ENCODE peak calls at places on chromosomes 1 and 21, in seven cellular contexts. One of them, this sample, is unnamed.

GRCh38 chr1:155085504-155086181 is 7.0 kb downstream of the EFNA3 start:
- DNase-seq in endothelial cell: no peak
- DNase-seq in cardiac fibroblast: peak
- DNase-seq in neural crest cell: no peak
- DNase-seq in CD4-positive, alpha-beta T cell: peak
- DNase-seq in GM06990: peak
- DNase-seq in BJ: no peak
- DNase-seq in this sample: peak

GRCh38 chr1:115052454-115053083 is 22.9 kb downstream of the TSHB start:
- DNase-seq in endothelial cell: peak
- DNase-seq in cardiac fibroblast: peak
- DNase-seq in neural crest cell: peak
- DNase-seq in CD4-positive, alpha-beta T cell: peak
- DNase-seq in GM06990: no peak
- DNase-seq in BJ: no peak
- DNase-seq in this sample: peak

GRCh38 chr1:68495968-68496679 is 758 bp downstream of the DEPDC1 start:
- DNase-seq in endothelial cell: peak
- DNase-seq in cardiac fibroblast: no peak
- DNase-seq in neural crest cell: no peak
- DNase-seq in CD4-positive, alpha-beta T cell: no peak
- DNase-seq in GM06990: peak
- DNase-seq in BJ: no peak
- DNase-seq in this sample: no peak

GRCh38 chr1:166479052-166479631 is 312.3 kb upstream of the FAM78B start:
- DNase-seq in endothelial cell: peak
- DNase-seq in cardiac fibroblast: peak
- DNase-seq in neural crest cell: peak
- DNase-seq in CD4-positive, alpha-beta T cell: peak
- DNase-seq in GM06990: no peak
- DNase-seq in BJ: no peak
- DNase-seq in this sample: peak

GRCh38 chr1:224866940-224867339 is 62.5 kb upstream of the DNAH14 start:
- DNase-seq in endothelial cell: no peak
- DNase-seq in cardiac fibroblast: no peak
- DNase-seq in neural crest cell: no peak
- DNase-seq in CD4-positive, alpha-beta T cell: no peak
- DNase-seq in GM06990: no peak
- DNase-seq in BJ: no peak
- DNase-seq in this sample: no peak

GRCh38 chr1:165403835-165404482 is 41.0 kb downstream of the RXRG start:
- DNase-seq in endothelial cell: peak
- DNase-seq in cardiac fibroblast: no peak
- DNase-seq in neural crest cell: peak
- DNase-seq in CD4-positive, alpha-beta T cell: no peak
- DNase-seq in GM06990: peak
- DNase-seq in BJ: no peak
- DNase-seq in this sample: no peak

GRCh38 chr1:64850846-64851245 is 106.0 kb downstream of the RAVER2 start:
- DNase-seq in endothelial cell: no peak
- DNase-seq in cardiac fibroblast: no peak
- DNase-seq in neural crest cell: no peak
- DNase-seq in CD4-positive, alpha-beta T cell: no peak
- DNase-seq in GM06990: no peak
- DNase-seq in BJ: no peak
- DNase-seq in this sample: no peak

GRCh38 chr1:6171546-6172124 is 8.5 kb downstream of the CHD5 start:
- DNase-seq in endothelial cell: peak
- DNase-seq in cardiac fibroblast: no peak
- DNase-seq in neural crest cell: peak
- DNase-seq in CD4-positive, alpha-beta T cell: no peak
- DNase-seq in GM06990: no peak
- DNase-seq in BJ: no peak
- DNase-seq in this sample: no peak

GRCh38 chr1:25031966-25032667 is 102.0 kb upstream of the RUNX3 start:
- DNase-seq in endothelial cell: no peak
- DNase-seq in cardiac fibroblast: peak
- DNase-seq in neural crest cell: no peak
- DNase-seq in CD4-positive, alpha-beta T cell: peak
- DNase-seq in GM06990: peak
- DNase-seq in BJ: no peak
- DNase-seq in this sample: peak

GRCh38 chr1:160993544-160993943 is 27.4 kb downstream of the F11R start:
- DNase-seq in endothelial cell: no peak
- DNase-seq in cardiac fibroblast: peak
- DNase-seq in neural crest cell: no peak
- DNase-seq in CD4-positive, alpha-beta T cell: no peak
- DNase-seq in GM06990: no peak
- DNase-seq in BJ: peak
- DNase-seq in this sample: no peak

GRCh38 chr1:156100205-156100995 is 14.1 kb upstream of the LMNA start:
- DNase-seq in endothelial cell: no peak
- DNase-seq in cardiac fibroblast: no peak
- DNase-seq in neural crest cell: no peak
- DNase-seq in CD4-positive, alpha-beta T cell: no peak
- DNase-seq in GM06990: no peak
- DNase-seq in BJ: no peak
- DNase-seq in this sample: no peak

GRCh38 chr1:233440952-233441401 is 113.5 kb downstream of the MAP3K21 start:
- DNase-seq in endothelial cell: peak
- DNase-seq in cardiac fibroblast: peak
- DNase-seq in neural crest cell: peak
- DNase-seq in CD4-positive, alpha-beta T cell: no peak
- DNase-seq in GM06990: peak
- DNase-seq in BJ: no peak
- DNase-seq in this sample: peak

GRCh38 chr1:232597721-232598120 is 32.2 kb downstream of the SIPA1L2 start:
- DNase-seq in endothelial cell: no peak
- DNase-seq in cardiac fibroblast: no peak
- DNase-seq in neural crest cell: no peak
- DNase-seq in CD4-positive, alpha-beta T cell: no peak
- DNase-seq in GM06990: peak
- DNase-seq in BJ: no peak
- DNase-seq in this sample: no peak

GRCh38 chr21:45001134-45002095 is 61.6 kb downstream of the SLX9 start:
- DNase-seq in endothelial cell: no peak
- DNase-seq in cardiac fibroblast: peak
- DNase-seq in neural crest cell: no peak
- DNase-seq in CD4-positive, alpha-beta T cell: no peak
- DNase-seq in GM06990: no peak
- DNase-seq in BJ: no peak
- DNase-seq in this sample: peak

GRCh38 chr1:39130297-39130696 is 74.2 kb upstream of the MACF1 start:
- DNase-seq in endothelial cell: no peak
- DNase-seq in cardiac fibroblast: peak
- DNase-seq in neural crest cell: no peak
- DNase-seq in CD4-positive, alpha-beta T cell: no peak
- DNase-seq in GM06990: no peak
- DNase-seq in BJ: no peak
- DNase-seq in this sample: no peak

GRCh38 chr1:154714638-154715037 is 106.7 kb upstream of the ADAR start:
- DNase-seq in endothelial cell: no peak
- DNase-seq in cardiac fibroblast: peak
- DNase-seq in neural crest cell: no peak
- DNase-seq in CD4-positive, alpha-beta T cell: no peak
- DNase-seq in GM06990: no peak
- DNase-seq in BJ: no peak
- DNase-seq in this sample: no peak

GRCh38 chr1:7299329-7299799 is 471.7 kb upstream of the VAMP3 start:
- DNase-seq in endothelial cell: no peak
- DNase-seq in cardiac fibroblast: peak
- DNase-seq in neural crest cell: no peak
- DNase-seq in CD4-positive, alpha-beta T cell: no peak
- DNase-seq in GM06990: no peak
- DNase-seq in BJ: peak
- DNase-seq in this sample: peak

GRCh38 chr21:14603202-14603601 is 57.1 kb upstream of the SAMSN1 start:
- DNase-seq in endothelial cell: no peak
- DNase-seq in cardiac fibroblast: peak
- DNase-seq in neural crest cell: no peak
- DNase-seq in CD4-positive, alpha-beta T cell: no peak
- DNase-seq in GM06990: no peak
- DNase-seq in BJ: no peak
- DNase-seq in this sample: no peak

GRCh38 chr1:25944986-25945385 is 38.8 kb upstream of the STMN1 start:
- DNase-seq in endothelial cell: no peak
- DNase-seq in cardiac fibroblast: peak
- DNase-seq in neural crest cell: no peak
- DNase-seq in CD4-positive, alpha-beta T cell: no peak
- DNase-seq in GM06990: no peak
- DNase-seq in BJ: no peak
- DNase-seq in this sample: no peak

GRCh38 chr1:186974774-186975181 is 146.0 kb downstream of the PLA2G4A start:
- DNase-seq in endothelial cell: no peak
- DNase-seq in cardiac fibroblast: peak
- DNase-seq in neural crest cell: no peak
- DNase-seq in CD4-positive, alpha-beta T cell: no peak
- DNase-seq in GM06990: no peak
- DNase-seq in BJ: peak
- DNase-seq in this sample: no peak

GRCh38 chr1:118223426-118223825 is 38.4 kb upstream of the SPAG17 start:
- DNase-seq in endothelial cell: peak
- DNase-seq in cardiac fibroblast: peak
- DNase-seq in neural crest cell: peak
- DNase-seq in CD4-positive, alpha-beta T cell: no peak
- DNase-seq in GM06990: no peak
- DNase-seq in BJ: no peak
- DNase-seq in this sample: no peak
- TF ChIP-seq CTCF in endothelial cell: peak
- TF ChIP-seq CTCF in cardiac fibroblast: peak
- TF ChIP-seq CTCF in neural crest cell: peak
- TF ChIP-seq CTCF in CD4-positive, alpha-beta T cell: no peak
- TF ChIP-seq CTCF in GM06990: peak
- TF ChIP-seq CTCF in BJ: peak
- TF ChIP-seq CTCF in this sample: peak

GRCh38 chr1:52632732-52633290 is at the start of gene SHISAL2A:
- DNase-seq in endothelial cell: peak
- DNase-seq in cardiac fibroblast: no peak
- DNase-seq in neural crest cell: peak
- DNase-seq in CD4-positive, alpha-beta T cell: peak
- DNase-seq in GM06990: peak
- DNase-seq in BJ: no peak
- DNase-seq in this sample: peak
- TF ChIP-seq CTCF in endothelial cell: no peak
- TF ChIP-seq CTCF in cardiac fibroblast: no peak
- TF ChIP-seq CTCF in neural crest cell: no peak
- TF ChIP-seq CTCF in CD4-positive, alpha-beta T cell: no peak
- TF ChIP-seq CTCF in GM06990: no peak
- TF ChIP-seq CTCF in BJ: no peak
- TF ChIP-seq CTCF in this sample: no peak

DNA sequence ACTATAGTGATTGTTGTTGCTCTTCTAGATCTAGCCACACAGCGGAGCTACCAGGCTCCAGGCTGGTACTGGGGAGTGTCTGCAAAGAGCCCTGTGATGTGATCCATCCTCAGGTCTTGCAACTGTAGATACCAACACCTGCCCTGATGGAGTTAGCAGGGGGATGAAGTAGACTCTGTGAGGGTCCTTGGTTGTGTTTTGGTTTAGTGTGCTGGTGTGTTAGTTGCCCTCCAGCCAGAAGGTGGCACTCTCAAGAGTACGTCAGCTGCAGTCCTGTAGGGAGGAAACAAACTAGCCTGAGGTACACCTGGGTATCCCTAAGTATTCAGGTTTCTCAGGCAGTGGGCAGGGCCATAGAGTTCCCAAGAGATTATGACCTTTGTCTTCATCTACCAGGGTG is 81.2 kb upstream of the TMPRSS2 start:
- DNase-seq in endothelial cell: no peak
- DNase-seq in cardiac fibroblast: no peak
- DNase-seq in neural crest cell: no peak
- DNase-seq in CD4-positive, alpha-beta T cell: no peak
- DNase-seq in GM06990: no peak
- DNase-seq in BJ: no peak
- DNase-seq in this sample: no peak
- TF ChIP-seq CTCF in endothelial cell: no peak
- TF ChIP-seq CTCF in cardiac fibroblast: no peak
- TF ChIP-seq CTCF in neural crest cell: no peak
- TF ChIP-seq CTCF in CD4-positive, alpha-beta T cell: no peak
- TF ChIP-seq CTCF in GM06990: peak
- TF ChIP-seq CTCF in BJ: peak
- TF ChIP-seq CTCF in this sample: no peak

GRCh38 chr1:153667439-153667838 is 3.4 kb downstream of the ILF2 start:
- DNase-seq in endothelial cell: no peak
- DNase-seq in cardiac fibroblast: no peak
- DNase-seq in neural crest cell: no peak
- DNase-seq in CD4-positive, alpha-beta T cell: no peak
- DNase-seq in GM06990: no peak
- DNase-seq in BJ: no peak
- DNase-seq in this sample: no peak

GRCh38 chr1:153670859-153671622 is at the start of gene ILF2:
- DNase-seq in endothelial cell: peak
- DNase-seq in cardiac fibroblast: peak
- DNase-seq in neural crest cell: peak
- DNase-seq in CD4-positive, alpha-beta T cell: peak
- DNase-seq in GM06990: peak
- DNase-seq in BJ: peak
- DNase-seq in this sample: peak

GRCh38 chr1:153670257-153670858 is 435 bp downstream of the ILF2 start:
- DNase-seq in endothelial cell: no peak
- DNase-seq in cardiac fibroblast: no peak
- DNase-seq in neural crest cell: no peak
- DNase-seq in CD4-positive, alpha-beta T cell: no peak
- DNase-seq in GM06990: no peak
- DNase-seq in BJ: no peak
- DNase-seq in this sample: peak

DNA sequence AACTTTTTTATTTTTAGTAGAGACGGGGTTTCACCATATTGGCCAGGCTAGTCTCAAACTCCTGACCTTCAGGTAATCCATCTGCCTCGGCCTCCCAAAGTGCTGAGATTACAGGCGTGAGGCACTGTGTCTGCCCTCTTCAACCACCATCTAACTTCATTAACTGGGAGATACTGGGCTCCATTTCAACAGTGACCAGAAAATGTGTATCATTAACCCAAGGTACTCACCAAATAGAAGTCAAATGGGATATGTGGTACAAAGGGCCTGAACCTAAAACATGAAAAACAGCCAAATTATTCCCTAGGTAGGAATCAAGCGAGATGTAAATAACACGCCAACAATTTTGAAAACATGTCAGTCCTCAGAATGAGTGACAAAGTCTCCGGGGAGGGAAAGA is 1.2 kb downstream of the ILF2 start:
- DNase-seq in endothelial cell: no peak
- DNase-seq in cardiac fibroblast: no peak
- DNase-seq in neural crest cell: no peak
- DNase-seq in CD4-positive, alpha-beta T cell: no peak
- DNase-seq in GM06990: no peak
- DNase-seq in BJ: no peak
- DNase-seq in this sample: no peak
- TF ChIP-seq CTCF in endothelial cell: no peak
- TF ChIP-seq CTCF in cardiac fibroblast: no peak
- TF ChIP-seq CTCF in neural crest cell: no peak
- TF ChIP-seq CTCF in CD4-positive, alpha-beta T cell: no peak
- TF ChIP-seq CTCF in GM06990: no peak
- TF ChIP-seq CTCF in BJ: no peak
- TF ChIP-seq CTCF in this sample: no peak

GRCh38 chr21:40841524-40842196 is 5.3 kb downstream of the DSCAM start:
- DNase-seq in endothelial cell: peak
- DNase-seq in cardiac fibroblast: no peak
- DNase-seq in neural crest cell: peak
- DNase-seq in CD4-positive, alpha-beta T cell: no peak
- DNase-seq in GM06990: no peak
- DNase-seq in BJ: no peak
- DNase-seq in this sample: peak
- TF ChIP-seq CTCF in endothelial cell: peak
- TF ChIP-seq CTCF in cardiac fibroblast: no peak
- TF ChIP-seq CTCF in neural crest cell: peak
- TF ChIP-seq CTCF in CD4-positive, alpha-beta T cell: no peak
- TF ChIP-seq CTCF in GM06990: no peak
- TF ChIP-seq CTCF in BJ: peak
- TF ChIP-seq CTCF in this sample: peak

This sample was measured in heart right ventricle.